ENCODE peak calls at places on chromosomes 5 and 9, in nine cellular contexts. V is psoas muscle; R is astrocyte; I is CD8-positive, alpha-beta T cell; D is left ventricle myocardium inferior; K is lung; Q is spleen; Z is aorta; N is uterus. F is an unnamed sample. For H3K27me3, the result is how much of the 10 kb centered on the place peaks cover.

GRCh38 chr9:113223963-113224362 is 2.6 kb downstream of the SLC31A1 start:
- DNase-seq in D (no peak), K (no peak), N (no peak), V (no peak), R (peak), Q (no peak), Z (no peak), I (no peak), F (peak)

GRCh38 chr5:1010641-1011046 is 2.0 kb downstream of the NKD2 start:
- DNase-seq in Q (peak), R (no peak), N (no peak), D (peak), V (peak), I (no peak), K (no peak), Z (peak), F (no peak)

GRCh38 chr5:93053825-93054224 is 527.2 kb downstream of the NR2F1-AS1 start:
- DNase-seq in K (no peak), V (no peak), I (no peak), R (peak), Z (no peak), D (no peak), N (no peak), Q (no peak), F (no peak)

GRCh38 chr9:128385493-128386205 is 14.5 kb downstream of the URM1 start:
- DNase-seq in K (no peak), D (no peak), Q (no peak), N (no peak), V (no peak), R (no peak), I (no peak), Z (no peak), F (no peak)

GRCh38 chr5:133106761-133107572 is 55.2 kb downstream of the HSPA4 start:
- DNase-seq in K (peak), Z (no peak), V (no peak), I (no peak), R (no peak), Q (no peak), N (no peak), D (no peak), F (no peak)

GRCh38 chr5:56328753-56329560 is 95.8 kb upstream of the ANKRD55 start:
- DNase-seq in I (peak), Z (no peak), V (no peak), D (no peak), R (peak), Q (no peak), K (no peak), N (no peak), F (no peak)

GRCh38 chr5:169185626-169186025 is 115.3 kb downstream of the SLIT3 start:
- DNase-seq in Z (no peak), N (no peak), Q (no peak), K (no peak), R (no peak), V (no peak), I (no peak), D (no peak), F (no peak)

GRCh38 chr5:115553082-115553481 is 8.5 kb upstream of the FEM1C start:
- DNase-seq in I (no peak), Z (no peak), K (no peak), V (no peak), N (no peak), D (no peak), Q (no peak), R (no peak), F (no peak)

GRCh38 chr9:134258828-134259546 is 67.3 kb upstream of the RXRA start:
- DNase-seq in N (no peak), D (peak), Z (no peak), R (no peak), K (no peak), I (no peak), Q (no peak), V (no peak), F (no peak)

GRCh38 chr9:113484258-113484730 is 20.8 kb downstream of the RGS3 start:
- DNase-seq in R (no peak), Q (no peak), Z (peak), K (no peak), D (peak), N (no peak), V (peak), I (no peak), F (peak)

GRCh38 chr9:117782931-117783788 is 79.0 kb downstream of the TLR4 start:
- DNase-seq in K (peak), Q (peak), N (peak), R (peak), Z (peak), D (peak), V (peak), I (peak), F (peak)

GRCh38 chr5:36156619-36157018 is 4.7 kb downstream of the SKP2 start:
- DNase-seq in Z (no peak), R (peak), Q (no peak), I (no peak), D (no peak), V (no peak), K (no peak), N (no peak), F (peak)

GRCh38 chr9:89702401-89702800 is 97.6 kb downstream of the GADD45G start:
- DNase-seq in N (no peak), R (no peak), I (no peak), K (no peak), V (no peak), Q (no peak), D (no peak), Z (no peak), F (no peak)

GRCh38 chr9:100426532-100427365 is at the start of gene MSANTD3:
- DNase-seq in I (peak), V (peak), N (peak), K (peak), D (peak), Z (peak), R (peak), Q (peak), F (peak)

GRCh38 chr5:1356873-1357787 is 12.2 kb upstream of the CLPTM1L start:
- DNase-seq in I (no peak), D (no peak), Z (no peak), V (no peak), K (no peak), Q (peak), N (no peak), R (no peak), F (no peak)

GRCh38 chr5:157463081-157463480 is 3.1 kb downstream of the NIPAL4 start:
- DNase-seq in V (no peak), K (no peak), D (no peak), I (no peak), Z (no peak), N (no peak), R (peak), Q (no peak), F (no peak)

GRCh38 chr9:136328011-136328621 is 777 bp downstream of the GPSM1 start:
- DNase-seq in R (no peak), V (no peak), N (no peak), D (no peak), I (no peak), K (no peak), Z (no peak), Q (no peak), F (no peak)

GRCh38 chr5:176744584-176744965 is 65.8 kb upstream of the UNC5A start:
- DNase-seq in Z (no peak), R (no peak), N (no peak), Q (no peak), I (no peak), D (no peak), K (no peak), V (no peak), F (no peak)

GRCh38 chr9:105539452-105539851 is 18.5 kb upstream of the FKTN start:
- DNase-seq in N (no peak), I (no peak), D (no peak), V (no peak), Z (no peak), R (no peak), K (no peak), Q (no peak), F (no peak)

GRCh38 chr9:85898288-85898802 is 42.6 kb upstream of the NAA35 start:
- DNase-seq in Z (no peak), R (no peak), I (no peak), V (no peak), Q (no peak), D (no peak), K (no peak), N (no peak), F (no peak)

GRCh38 chr5:158407801-158408200 is 548.9 kb upstream of the CLINT1 start:
- DNase-seq in N (no peak), D (no peak), Q (no peak), R (peak), V (no peak), Z (no peak), I (no peak), K (no peak), F (no peak)

GRCh38 chr5:173785866-173786265 is 102.3 kb upstream of the CPEB4 start:
- DNase-seq in V (no peak), R (no peak), K (no peak), I (no peak), N (no peak), Z (no peak), D (no peak), Q (no peak), F (no peak)

GRCh38 chr9:133713211-133713959 is 24.8 kb downstream of the SARDH start:
- DNase-seq in K (no peak), R (no peak), V (no peak), D (no peak), Q (peak), I (no peak), N (no peak), Z (peak), F (no peak)

GRCh38 chr9:127793093-127793708 is 7.4 kb downstream of the CDK9 start:
- DNase-seq in V (no peak), K (no peak), I (no peak), Q (no peak), R (no peak), Z (no peak), N (no peak), D (no peak), F (no peak)

GRCh38 chr5:73484511-73484910 is 13.7 kb upstream of the BTF3 start:
- DNase-seq in N (no peak), D (no peak), Z (no peak), V (no peak), K (no peak), R (no peak), I (no peak), Q (no peak), F (no peak)
- H3K27me3 ChIP-seq in N (under half), D (half or more), Z (under half), V (under half), K (under half), R (under half), I (under half), Q (under half), F (under half)

GRCh38 chr9:17484906-17485305 is 94.0 kb upstream of the SH3GL2 start:
- DNase-seq in N (no peak), R (no peak), K (no peak), Q (no peak), V (no peak), D (no peak), Z (no peak), I (no peak), F (no peak)

GRCh38 chr9:17481565-17481964 is 97.3 kb upstream of the SH3GL2 start:
- DNase-seq in N (no peak), Z (peak), Q (peak), I (no peak), K (no peak), R (no peak), D (no peak), V (no peak), F (no peak)

GRCh38 chr9:17477816-17478215 is 101.0 kb upstream of the SH3GL2 start:
- DNase-seq in R (no peak), V (no peak), K (no peak), D (no peak), Z (no peak), N (no peak), Q (no peak), I (no peak), F (no peak)

GRCh38 chr9:17476401-17476800 is 102.5 kb upstream of the SH3GL2 start:
- DNase-seq in Z (no peak), V (no peak), K (no peak), D (no peak), I (no peak), N (no peak), Q (no peak), R (no peak), F (no peak)

GRCh38 chr9:17480966-17481365 is 97.9 kb upstream of the SH3GL2 start:
- DNase-seq in K (no peak), V (no peak), R (no peak), Q (peak), N (no peak), I (no peak), D (peak), Z (peak), F (no peak)
- H3K27ac ChIP-seq in K (no peak), V (no peak), R (no peak), Q (no peak), N (no peak), I (no peak), D (no peak), Z (no peak), F (no peak)

GRCh38 chr9:32782476-32783167 is 718 bp upstream of the TMEM215 start:
- DNase-seq in V (peak), K (no peak), R (no peak), I (no peak), Z (no peak), Q (peak), D (no peak), N (no peak), F (no peak)

DNA sequence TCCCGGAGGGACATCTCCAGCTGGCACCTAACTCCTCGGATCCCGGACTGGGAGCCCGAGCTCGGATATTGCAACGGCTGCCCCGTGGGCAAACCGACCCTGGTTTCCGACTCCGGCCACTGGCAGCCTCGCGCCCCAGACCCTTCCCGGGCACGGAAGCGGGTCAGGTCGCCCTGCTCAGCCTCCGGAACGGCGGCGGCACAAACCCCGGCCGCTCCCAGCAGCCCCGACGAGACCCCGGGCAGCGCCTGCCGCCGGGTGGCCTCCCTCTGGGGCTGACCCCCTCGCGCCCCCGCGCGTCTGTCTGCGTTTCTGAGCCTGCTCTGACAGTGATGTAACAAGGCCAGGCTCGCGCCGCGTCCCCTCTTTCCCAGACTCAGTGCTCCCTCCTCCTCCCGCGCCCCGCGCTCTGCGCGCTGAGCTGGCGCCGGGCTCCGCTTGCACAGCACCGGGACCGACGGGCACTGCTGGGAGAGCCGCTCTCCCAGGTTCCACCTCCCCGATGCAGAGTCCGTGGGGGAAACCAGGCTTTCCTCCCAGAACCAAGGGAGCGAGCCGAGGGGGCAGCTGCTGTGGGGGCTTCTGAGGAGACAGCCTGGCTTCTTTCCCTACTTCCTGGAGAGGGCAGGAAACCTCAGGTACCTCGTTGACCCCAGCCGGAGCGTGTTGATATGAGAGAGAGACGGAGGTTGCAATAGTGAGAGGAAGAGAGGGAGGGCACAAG is at the start of gene TMEM215:
- DNase-seq in N (no peak), R (no peak), I (no peak), Q (peak), Z (no peak), K (no peak), D (no peak), V (peak), F (no peak)
- H3K27me3 ChIP-seq in N (under half), R (half or more), I (under half), Q (under half), Z (under half), K (under half), D (half or more), V (half or more), F (under half)

GRCh38 chr5:137606401-137606800 is 107.3 kb upstream of the SPOCK1 start:
- DNase-seq in R (no peak), V (no peak), I (no peak), Z (no peak), K (no peak), N (no peak), Q (no peak), D (no peak), F (no peak)

GRCh38 chr5:137610598-137610997 is 111.5 kb upstream of the SPOCK1 start:
- DNase-seq in I (no peak), Z (no peak), V (no peak), D (no peak), K (no peak), Q (no peak), N (no peak), R (no peak), F (no peak)

GRCh38 chr5:137605377-137605776 is 106.3 kb upstream of the SPOCK1 start:
- DNase-seq in D (no peak), N (no peak), I (no peak), R (peak), Q (no peak), K (no peak), V (no peak), Z (no peak), F (no peak)

GRCh38 chr5:137609122-137609521 is 110.0 kb upstream of the SPOCK1 start:
- DNase-seq in R (peak), D (no peak), I (no peak), Q (no peak), Z (no peak), V (no peak), N (no peak), K (peak), F (no peak)

GRCh38 chr5:137607771-137608170 is 108.6 kb upstream of the SPOCK1 start:
- DNase-seq in K (no peak), Z (no peak), V (no peak), R (no peak), N (no peak), I (no peak), Q (no peak), D (no peak), F (no peak)
- H3K27ac ChIP-seq in K (no peak), Z (no peak), V (no peak), R (no peak), N (no peak), I (no peak), Q (no peak), D (no peak), F (no peak)

GRCh38 chr5:55223988-55224240 is 3.2 kb downstream of the MCIDAS start:
- DNase-seq in N (no peak), R (no peak), I (no peak), D (no peak), K (no peak), Z (no peak), Q (no peak), V (no peak), F (no peak)

GRCh38 chr5:55227738-55228430 is 769 bp upstream of the MCIDAS start:
- DNase-seq in R (no peak), K (no peak), Z (no peak), V (no peak), N (no peak), Q (no peak), I (no peak), D (no peak), F (no peak)

GRCh38 chr5:55226934-55227737 is at the start of gene MCIDAS:
- DNase-seq in Q (peak), V (peak), D (peak), K (no peak), I (peak), N (no peak), R (no peak), Z (peak), F (no peak)

GRCh38 chr5:55225346-55225745 is 1.8 kb downstream of the MCIDAS start:
- DNase-seq in K (no peak), I (no peak), R (no peak), D (no peak), Z (no peak), Q (no peak), N (no peak), V (no peak), F (no peak)

GRCh38 chr5:55226027-55226933 is 835 bp downstream of the MCIDAS start:
- DNase-seq in R (no peak), Z (no peak), K (no peak), D (no peak), N (no peak), I (peak), V (no peak), Q (peak), F (no peak)
- H3K27me3 ChIP-seq in R (half or more), Z (under half), K (under half), D (half or more), N (under half), I (half or more), V (half or more), Q (half or more), F (half or more)

GRCh38 chr9:7960615-7961014 is 161.0 kb upstream of the DMAC1 start:
- DNase-seq in I (no peak), V (no peak), K (no peak), D (no peak), Q (no peak), R (no peak), Z (no peak), N (no peak), F (no peak)
- H3K27ac ChIP-seq in I (no peak), V (no peak), K (no peak), D (no peak), Q (no peak), R (no peak), Z (no peak), N (no peak), F (no peak)